ENCODE peak calls at places on chromosome 3, in ten cellular contexts. C, H, P, I, V, L, W, N, R and K are unnamed samples.

GRCh38 chr3:10867384-10867783 is 51.4 kb downstream of the SLC6A11 start:
- DNase-seq in C (no peak), H (no peak), P (no peak), I (peak; percentile 24), V (no peak), L (peak; percentile 8), W (no peak), N (no peak), R (no peak), K (peak; percentile 30)

GRCh38 chr3:112845772-112846171 is 892 bp downstream of the CD200R1L start:
- DNase-seq in C (no peak), H (no peak), P (no peak), I (no peak), V (no peak), L (no peak), W (no peak), N (no peak), R (no peak), K (no peak)

GRCh38 chr3:155185623-155186022 is 105.5 kb downstream of the MME start:
- DNase-seq in C (no peak), H (no peak), P (no peak), I (peak; percentile 72), V (no peak), L (peak; percentile 71), W (no peak), N (peak; percentile 39), R (no peak), K (peak; percentile 35)

GRCh38 chr3:131917006-131917405 is 117.8 kb downstream of the CPNE4 start:
- DNase-seq in C (no peak), H (no peak), P (no peak), I (no peak), V (no peak), L (no peak), W (no peak), N (no peak), R (no peak), K (no peak)

GRCh38 chr3:52173101-52173500 is 18.9 kb upstream of the POC1A start:
- DNase-seq in C (no peak), H (no peak), P (no peak), I (no peak), V (no peak), L (no peak), W (no peak), N (no peak), R (no peak), K (no peak)

GRCh38 chr3:111076732-111077131 is 5.1 kb downstream of the NECTIN3 start:
- DNase-seq in C (no peak), H (no peak), P (no peak), I (no peak), V (no peak), L (no peak), W (no peak), N (no peak), R (no peak), K (no peak)

GRCh38 chr3:105503191-105503593 is 136.5 kb downstream of the ALCAM start:
- DNase-seq in C (no peak), H (no peak), P (no peak), I (no peak), V (no peak), L (no peak), W (no peak), N (no peak), R (no peak), K (no peak)

GRCh38 chr3:26719148-26719547 is 96.6 kb downstream of the LRRC3B start:
- DNase-seq in C (no peak), H (peak; percentile 43), P (no peak), I (no peak), V (no peak), L (no peak), W (peak; percentile 43), N (no peak), R (no peak), K (no peak)

GRCh38 chr3:81086348-81086747 is 675.1 kb downstream of the GBE1 start:
- DNase-seq in C (no peak), H (no peak), P (no peak), I (no peak), V (no peak), L (no peak), W (no peak), N (no peak), R (no peak), K (no peak)

GRCh38 chr3:134356411-134357040 is 17.7 kb downstream of the AMOTL2 start:
- DNase-seq in C (no peak), H (no peak), P (no peak), I (no peak), V (no peak), L (no peak), W (no peak), N (no peak), R (no peak), K (no peak)

GRCh38 chr3:69890094-69890493 is 109.4 kb upstream of the SAMMSON start:
- DNase-seq in C (no peak), H (no peak), P (no peak), I (no peak), V (no peak), L (peak; percentile 68), W (no peak), N (no peak), R (no peak), K (no peak)

GRCh38 chr3:59006791-59007517 is 42.9 kb downstream of the CFAP20DC start:
- DNase-seq in C (no peak), H (no peak), P (no peak), I (peak; percentile 74), V (no peak), L (no peak), W (no peak), N (no peak), R (peak; percentile 10), K (no peak)

GRCh38 chr3:177820683-177821316 is 623.5 kb upstream of the TBL1XR1 start:
- DNase-seq in C (no peak), H (no peak), P (no peak), I (peak; percentile 61), V (no peak), L (no peak), W (no peak), N (peak; percentile 81), R (no peak), K (no peak)

GRCh38 chr3:180401226-180401625 is 200.7 kb upstream of the TTC14 start:
- DNase-seq in C (no peak), H (no peak), P (no peak), I (no peak), V (no peak), L (peak; percentile 64), W (no peak), N (no peak), R (no peak), K (no peak)

GRCh38 chr3:172787019-172787418 is 36.5 kb downstream of the ECT2 start:
- DNase-seq in C (no peak), H (no peak), P (no peak), I (no peak), V (no peak), L (no peak), W (no peak), N (no peak), R (no peak), K (no peak)